ENCODE peak calls at places on chromosome 18, in six cellular contexts. Q is adrenal gland; T is T-helper 1 cell; Y is cardiac muscle cell; Z is activated CD4-positive, alpha-beta T cell treated with anti-CD3 and anti-CD28 coated beads for 48 hours; K is GM19239. M is an unnamed sample.

GRCh38 chr18:36392163-36392887 is 94.8 kb downstream of the FHOD3 start:
- DNase-seq in Q (no peak), T (no peak), Y (peak; percentile 29), Z (no peak), K (no peak), M (no peak)

GRCh38 chr18:32293107-32293506 is 103.3 kb downstream of the MEP1B start:
- DNase-seq in Q (no peak), T (no peak), Y (no peak), Z (no peak), K (no peak), M (no peak)

GRCh38 chr18:37568671-37569070 is 3.1 kb upstream of the CELF4 start:
- DNase-seq in Q (no peak), T (no peak), Y (no peak), Z (no peak), K (no peak), M (no peak)

GRCh38 chr18:6741290-6741689 is 11.8 kb downstream of the ARHGAP28 start:
- DNase-seq in Q (peak; percentile 68), T (no peak), Y (no peak), Z (no peak), K (no peak), M (no peak)

GRCh38 chr18:9683418-9684396 is 24.4 kb upstream of the RAB31 start:
- DNase-seq in Q (peak; percentile 48), T (no peak), Y (no peak), Z (no peak), K (no peak), M (no peak)

GRCh38 chr18:49893036-49893435 is 79.7 kb upstream of the ACAA2 start:
- DNase-seq in Q (no peak), T (no peak), Y (no peak), Z (no peak), K (no peak), M (no peak)

GRCh38 chr18:8814206-8814605 is 108.8 kb downstream of the MTCL1 start:
- DNase-seq in Q (no peak), T (no peak), Y (no peak), Z (no peak), K (no peak), M (no peak)

GRCh38 chr18:58579561-58580047 is 49.3 kb downstream of the ALPK2 start:
- DNase-seq in Q (no peak), T (no peak), Y (no peak), Z (no peak), K (no peak), M (no peak)

GRCh38 chr18:24398515-24398914 is 891 bp upstream of the OSBPL1A start:
- DNase-seq in Q (peak; percentile 23), T (no peak), Y (no peak), Z (no peak), K (no peak), M (no peak)

GRCh38 chr18:22451796-22452195 is 34.1 kb upstream of the CTAGE1 start:
- DNase-seq in Q (no peak), T (no peak), Y (peak; percentile 56), Z (no peak), K (no peak), M (no peak)

GRCh38 chr18:41982942-41983660 is 28.1 kb downstream of the PIK3C3 start:
- DNase-seq in Q (no peak), T (no peak), Y (no peak), Z (no peak), K (no peak), M (no peak)

GRCh38 chr18:13381907-13382682 is 163.5 kb downstream of the LDLRAD4 start:
- DNase-seq in Q (peak; percentile 72), T (peak; percentile 53), Y (peak; percentile 18), Z (peak; percentile 38), K (peak; percentile 79), M (peak; percentile 58)